ENCODE peak calls at places on chromosome 7, in five cellular contexts. I, Z, B, D and K are unnamed samples.

GRCh38 chr7:41695661-41696322 is 7.1 kb downstream of the INHBA start:
- DNase-seq in I (no peak), D (peak), B (no peak), Z (no peak), K (no peak)

GRCh38 chr7:55415173-55415778 is 50.1 kb downstream of the LANCL2 start:
- DNase-seq in Z (no peak), D (peak), B (peak), I (peak), K (peak)

GRCh38 chr7:23539494-23539907 is 7.7 kb upstream of the TRA2A start:
- DNase-seq in Z (no peak), I (no peak), B (no peak), D (no peak), K (no peak)

GRCh38 chr7:101450064-101450463 is 87.4 kb downstream of the COL26A1 start:
- DNase-seq in B (no peak), I (no peak), D (no peak), Z (no peak), K (no peak)

GRCh38 chr7:64431838-64432237 is 118.1 kb downstream of the ZNF736 start:
- DNase-seq in I (no peak), Z (no peak), B (no peak), D (no peak), K (no peak)

GRCh38 chr7:128117691-128118090 is 86.5 kb upstream of the LRRC4 start:
- DNase-seq in Z (no peak), I (no peak), B (no peak), D (no peak), K (no peak)

GRCh38 chr7:105802611-105803520 is 73.5 kb downstream of the ATXN7L1 start:
- DNase-seq in I (no peak), D (no peak), Z (no peak), B (no peak), K (no peak)

GRCh38 chr7:98872328-98872924 is 2.6 kb upstream of the TMEM130 start:
- DNase-seq in B (no peak), Z (no peak), D (peak), I (peak), K (no peak)

GRCh38 chr7:148882668-148883232 is 1.3 kb downstream of the EZH2 start:
- DNase-seq in D (no peak), Z (no peak), B (no peak), I (no peak), K (no peak)

GRCh38 chr7:119271147-119271779 is 1001.7 kb upstream of the KCND2 start:
- DNase-seq in I (no peak), D (no peak), Z (no peak), B (no peak), K (no peak)

GRCh38 chr7:142196066-142196840 is 61.6 kb downstream of the PRSS58 start:
- DNase-seq in I (no peak), B (no peak), D (peak), Z (no peak), K (no peak)

GRCh38 chr7:101736077-101736476 is 81.3 kb upstream of the CUX1 start:
- DNase-seq in Z (no peak), D (peak), B (no peak), I (no peak), K (no peak)

GRCh38 chr7:2864999-2865670 is 21.0 kb upstream of the GNA12 start:
- DNase-seq in I (peak), Z (no peak), D (peak), B (peak), K (no peak)

GRCh38 chr7:139078911-139079310 is 30.6 kb downstream of the ZC3HAV1 start:
- DNase-seq in I (no peak), B (no peak), D (no peak), Z (no peak), K (no peak)

GRCh38 chr7:47217570-47218360 is 364.1 kb downstream of the TNS3 start:
- DNase-seq in D (no peak), I (no peak), Z (no peak), B (no peak), K (no peak)

GRCh38 chr7:46569117-46569433 is 648.0 kb upstream of the IGFBP3 start:
- DNase-seq in D (no peak), I (no peak), B (no peak), Z (no peak), K (no peak)

GRCh38 chr7:134865001-134865845 is 85.8 kb downstream of the CALD1 start:
- DNase-seq in D (peak), Z (peak), I (peak), B (no peak), K (no peak)

GRCh38 chr7:85226401-85227085 is 39.7 kb upstream of the SEMA3D start:
- DNase-seq in B (no peak), D (no peak), Z (no peak), I (no peak), K (no peak)

GRCh38 chr7:143384148-143384547 is 3.0 kb downstream of the ZYX start:
- DNase-seq in D (peak), I (no peak), Z (no peak), B (no peak), K (no peak)

GRCh38 chr7:156015237-156016020 is 203.2 kb upstream of the SHH start:
- DNase-seq in D (no peak), I (no peak), B (no peak), Z (no peak), K (no peak)

GRCh38 chr7:6170571-6171531 is 101.6 kb downstream of the CYTH3 start:
- DNase-seq in Z (no peak), D (no peak), I (no peak), B (peak), K (no peak)

GRCh38 chr7:26538683-26539082 is 247.0 kb downstream of the SNX10 start:
- DNase-seq in Z (no peak), D (no peak), I (no peak), B (no peak), K (no peak)

GRCh38 chr7:157041514-157042277 is 31.2 kb upstream of the MNX1 start:
- DNase-seq in Z (no peak), I (no peak), B (no peak), D (no peak), K (no peak)

GRCh38 chr7:12619461-12620069 is 49.0 kb downstream of the SCIN start:
- DNase-seq in B (no peak), I (peak), Z (no peak), D (no peak), K (no peak)

GRCh38 chr7:81285142-81285871 is 366.5 kb upstream of the SEMA3C start:
- DNase-seq in Z (peak), I (no peak), B (no peak), D (peak), K (no peak)

GRCh38 chr7:30206466-30206865 is 71.7 kb downstream of the MTURN start:
- DNase-seq in B (no peak), D (peak), I (peak), Z (no peak), K (peak)

GRCh38 chr7:135186841-135187253 is 16.3 kb upstream of the CYREN start:
- DNase-seq in I (no peak), B (no peak), D (no peak), Z (no peak), K (no peak)

GRCh38 chr7:36570508-36571219 is 153.6 kb downstream of the AOAH start:
- DNase-seq in D (no peak), B (no peak), I (no peak), Z (no peak), K (no peak)
- H3K4me3 ChIP-seq in D (no peak), B (no peak), I (no peak), Z (no peak), K (no peak)

GRCh38 chr7:7220821-7221220 is 38.5 kb downstream of the C1GALT1 start:
- DNase-seq in B (no peak), I (no peak), Z (no peak), D (no peak), K (no peak)
- H3K4me3 ChIP-seq in B (no peak), I (no peak), Z (no peak), D (no peak), K (no peak)

GRCh38 chr7:158923928-158924511 is 67.7 kb downstream of the DYNC2I1 start:
- DNase-seq in I (no peak), Z (no peak), D (no peak), B (no peak), K (no peak)
- H3K4me3 ChIP-seq in I (no peak), Z (no peak), D (no peak), B (no peak), K (no peak)

GRCh38 chr7:408651-409343 is 110.8 kb downstream of the PDGFA start:
- DNase-seq in I (no peak), Z (no peak), B (no peak), D (no peak), K (no peak)
- H3K4me3 ChIP-seq in I (no peak), Z (no peak), B (no peak), D (no peak), K (no peak)